ENCODE peak calls at places on chromosome 9, in eight cellular contexts. R is astrocyte of the spinal cord, T is endothelial cell, X is right atrium auricular region, A is heart right ventricle, E is neural progenitor cell, M is transverse colon, C is PC-3. F is an unnamed sample.

GRCh38 chr9:121437891-121438290 is 61.8 kb downstream of the GGTA1 start:
- DNase-seq in C (no peak), E (no peak), T (no peak), X (no peak), R (no peak), M (no peak), A (no peak), F (no peak)

GRCh38 chr9:93159601-93160418 is 24.1 kb upstream of the WNK2 start:
- DNase-seq in M (peak; percentile 89), X (peak; percentile 82), T (peak; percentile 94), R (peak; percentile 82), E (peak; percentile 94), C (peak; percentile 84), A (peak; percentile 85), F (peak; percentile 90)

GRCh38 chr9:5773324-5773999 is 59.5 kb downstream of the ERMP1 start:
- DNase-seq in M (no peak), E (peak; percentile 19), C (no peak), A (no peak), X (no peak), T (no peak), R (peak; percentile 49), F (no peak)

GRCh38 chr9:33297455-33297854 is 7.1 kb downstream of the NFX1 start:
- DNase-seq in E (no peak), M (peak; percentile 80), T (no peak), A (no peak), C (no peak), X (no peak), R (no peak), F (no peak)

GRCh38 chr9:87959916-87960581 is 14.3 kb downstream of the CDK20 start:
- DNase-seq in E (no peak), A (no peak), M (peak; percentile 57), X (no peak), T (no peak), C (no peak), R (peak; percentile 10), F (no peak)

GRCh38 chr9:88267283-88267682 is 121.0 kb upstream of the SPIN1 start:
- DNase-seq in T (no peak), M (no peak), A (no peak), C (no peak), X (no peak), E (no peak), R (no peak), F (no peak)

GRCh38 chr9:125430161-125430485 is 168.5 kb downstream of the GAPVD1 start:
- DNase-seq in E (no peak), M (no peak), R (no peak), C (no peak), A (no peak), X (no peak), T (no peak), F (no peak)

GRCh38 chr9:68640421-68641089 is 64.5 kb upstream of the PIP5K1B start:
- DNase-seq in E (no peak), A (no peak), C (no peak), T (no peak), R (no peak), M (no peak), X (no peak), F (no peak)

GRCh38 chr9:71663216-71663615 is 105.1 kb downstream of the CEMIP2 start:
- DNase-seq in T (no peak), C (no peak), E (no peak), X (no peak), A (no peak), M (no peak), R (peak; percentile 33), F (no peak)

GRCh38 chr9:16325966-16326365 is 544.5 kb downstream of the BNC2 start:
- DNase-seq in A (no peak), M (no peak), T (no peak), C (no peak), E (no peak), R (no peak), X (no peak), F (no peak)

GRCh38 chr9:121348321-121348720 is 21.7 kb downstream of the STOM start:
- DNase-seq in E (no peak), C (no peak), R (no peak), X (no peak), M (no peak), T (no peak), A (no peak), F (no peak)

GRCh38 chr9:34046784-34047379 is 1.8 kb downstream of the UBAP2 start:
- DNase-seq in T (peak; percentile 34), R (no peak), A (no peak), M (peak; percentile 25), X (no peak), C (peak; percentile 23), E (peak; percentile 4), F (no peak)

GRCh38 chr9:2181794-2182193 is 166.6 kb downstream of the SMARCA2 start:
- DNase-seq in M (peak; percentile 17), A (no peak), X (no peak), C (peak; percentile 17), T (peak; percentile 71), R (peak; percentile 4), E (peak; percentile 87), F (no peak)

GRCh38 chr9:77374266-77374665 is 196.9 kb downstream of the VPS13A start:
- DNase-seq in T (no peak), R (no peak), E (no peak), M (no peak), A (no peak), X (no peak), C (no peak), F (no peak)

GRCh38 chr9:99690573-99690972 is 131.1 kb upstream of the NR4A3 start:
- DNase-seq in M (no peak), C (no peak), R (no peak), T (no peak), A (no peak), X (no peak), E (peak; percentile 44), F (no peak)

GRCh38 chr9:129988607-129989361 is 54.2 kb downstream of the FNBP1 start:
- DNase-seq in C (no peak), X (no peak), M (peak; percentile 50), R (no peak), A (no peak), T (no peak), E (no peak), F (no peak)

GRCh38 chr9:94586814-94587213 is 6.8 kb downstream of the FBP2 start:
- DNase-seq in T (no peak), C (peak; percentile 8), M (no peak), X (no peak), A (no peak), E (peak; percentile 1), R (peak; percentile 15), F (no peak)

GRCh38 chr9:12723409-12724028 is 30.3 kb downstream of the TYRP1 start:
- DNase-seq in M (no peak), X (no peak), A (no peak), C (peak; percentile 50), E (no peak), T (no peak), R (peak; percentile 50), F (no peak)

GRCh38 chr9:2359821-2360220 is 261.8 kb upstream of the VLDLR start:
- DNase-seq in R (no peak), C (no peak), T (no peak), E (peak; percentile 66), A (no peak), M (no peak), X (no peak), F (no peak)

DNA sequence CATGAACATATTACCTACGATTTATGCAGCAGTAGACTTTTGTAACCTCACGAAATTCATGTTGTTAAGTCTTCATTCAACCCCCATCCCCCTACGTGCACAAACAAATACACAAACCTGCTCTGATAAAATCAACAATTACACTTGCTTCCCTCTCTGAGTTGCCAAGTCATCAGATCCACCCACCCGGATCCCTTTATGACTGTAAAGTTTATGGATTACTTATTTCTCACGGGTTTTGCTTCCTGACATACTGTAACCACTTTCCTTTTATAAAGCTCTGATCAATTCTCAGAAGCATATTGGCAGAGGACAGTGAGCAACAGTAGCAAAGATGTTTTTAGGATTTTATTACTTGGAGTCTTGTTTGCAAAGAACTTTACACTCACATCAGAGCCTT is 70.5 kb downstream of the MLLT3 start:
- DNase-seq in A (no peak), E (no peak), C (peak; percentile 59), X (no peak), R (no peak), M (no peak), T (no peak), F (no peak)
- TF ChIP-seq CTCF in A (no peak), E (no peak), C (no peak), X (no peak), R (no peak), M (no peak), T (no peak), F (no peak)

GRCh38 chr9:615756-616155 is 225.7 kb upstream of the DMRT1 start:
- DNase-seq in M (no peak), T (no peak), E (no peak), C (no peak), A (no peak), R (no peak), X (no peak), F (no peak)

GRCh38 chr9:613771-614347 is 227.6 kb upstream of the DMRT1 start:
- DNase-seq in R (peak; percentile 94), E (peak; percentile 84), C (peak; percentile 77), T (peak; percentile 55), M (peak; percentile 70), X (peak; percentile 87), A (peak; percentile 62), F (no peak)

GRCh38 chr9:616694-617093 is 224.8 kb upstream of the DMRT1 start:
- DNase-seq in T (no peak), M (no peak), A (no peak), X (no peak), R (no peak), E (no peak), C (peak; percentile 11), F (no peak)

GRCh38 chr9:617441-618085 is 223.9 kb upstream of the DMRT1 start:
- DNase-seq in A (no peak), C (no peak), M (no peak), T (peak; percentile 8), X (no peak), R (no peak), E (no peak), F (no peak)

DNA sequence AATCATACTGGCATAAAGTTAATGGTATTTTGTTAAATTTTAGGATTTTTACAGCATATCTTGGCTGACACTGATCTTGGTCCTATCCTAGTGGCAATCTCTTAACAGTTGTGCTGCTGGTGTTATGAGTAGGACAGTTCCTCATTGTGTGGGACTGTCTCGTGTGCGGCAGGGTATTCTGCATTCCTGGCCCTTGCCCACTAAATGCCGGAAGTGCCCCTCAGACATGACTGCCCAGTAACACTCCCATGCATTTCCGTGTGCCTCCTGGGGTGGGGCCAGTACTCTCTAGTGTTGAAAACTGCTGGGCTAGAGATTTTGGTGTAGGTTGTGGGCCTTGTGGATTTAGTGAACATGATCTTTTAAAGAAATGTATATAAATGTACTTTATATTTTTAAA is 227.1 kb upstream of the DMRT1 start:
- DNase-seq in R (no peak), C (no peak), T (no peak), M (no peak), X (no peak), A (no peak), E (no peak), F (no peak)
- TF ChIP-seq CTCF in R (no peak), C (no peak), T (no peak), M (no peak), X (no peak), A (no peak), E (no peak), F (no peak)

GRCh38 chr9:115086461-115086860 is 31.5 kb downstream of the TNC start:
- DNase-seq in R (no peak), A (no peak), T (no peak), M (no peak), X (no peak), C (no peak), E (no peak), F (no peak)
- TF ChIP-seq CTCF in R (no peak), A (no peak), T (no peak), M (no peak), X (no peak), C (no peak), E (no peak), F (no peak)

GRCh38 chr9:81083062-81083461 is 606.3 kb downstream of the TLE1 start:
- DNase-seq in E (peak; percentile 63), T (no peak), M (no peak), A (no peak), C (peak; percentile 37), X (no peak), R (peak; percentile 40), F (no peak)
- TF ChIP-seq CTCF in E (peak; percentile 43), T (no peak), M (no peak), A (peak; percentile 9), C (no peak), X (no peak), R (peak; percentile 28), F (peak; percentile 60)